ENCODE peak calls at places on chromosome 9, in four cellular contexts. D is RWPE1, P is WTC11, V is GM13976. J is an unnamed sample.

GRCh38 chr9:13823021-13823420 is 490.9 kb downstream of the NFIB start:
- DNase-seq in D (no peak), P (no peak), V (no peak), J (no peak)

GRCh38 chr9:116494815-116495634 is 192.1 kb upstream of the TRIM32 start:
- DNase-seq in D (peak; percentile 30), P (peak; percentile 69), V (no peak), J (peak; percentile 23)

GRCh38 chr9:99666571-99666970 is 155.1 kb upstream of the NR4A3 start:
- DNase-seq in D (no peak), P (no peak), V (no peak), J (no peak)

GRCh38 chr9:36871606-36872005 is 162.5 kb downstream of the PAX5 start:
- DNase-seq in D (no peak), P (no peak), V (no peak), J (no peak)

GRCh38 chr9:71876106-71876505 is 34.9 kb downstream of the ABHD17B start:
- DNase-seq in D (no peak), P (no peak), V (no peak), J (no peak)

GRCh38 chr9:27791311-27791710 is 218.0 kb upstream of the C9orf72 start:
- DNase-seq in D (peak; percentile 37), P (no peak), V (no peak), J (no peak)

GRCh38 chr9:6414291-6414690 is 1.3 kb downstream of the UHRF2 start:
- DNase-seq in D (no peak), P (no peak), V (peak; percentile 18), J (peak; percentile 59)

GRCh38 chr9:98172604-98173003 is 19.8 kb downstream of the CORO2A start:
- DNase-seq in D (peak; percentile 53), P (no peak), V (no peak), J (no peak)

GRCh38 chr9:128374221-128374675 is 3.1 kb downstream of the URM1 start:
- DNase-seq in D (no peak), P (no peak), V (no peak), J (no peak)

GRCh38 chr9:69385474-69386091 is 60.6 kb downstream of the ENTREP1 start:
- DNase-seq in D (no peak), P (peak; percentile 52), V (no peak), J (no peak)

GRCh38 chr9:95623614-95624013 is 106.8 kb upstream of the PTCH1 start:
- DNase-seq in D (no peak), P (no peak), V (no peak), J (no peak)

GRCh38 chr9:20702565-20702964 is 18.5 kb downstream of the FOCAD start:
- DNase-seq in D (no peak), P (no peak), V (no peak), J (no peak)

GRCh38 chr9:4774209-4774608 is 18.5 kb upstream of the RCL1 start:
- DNase-seq in D (no peak), P (no peak), V (no peak), J (no peak)

J was measured in ACHN.